ENCODE peak calls at places on chromosomes 7 and 10, in six cellular contexts. One of them, this sample, is unnamed.

GRCh38 chr7:158272091-158272490 is 315.5 kb downstream of the PTPRN2 start:
- DNase-seq in fibroblast of lung: no peak
- DNase-seq in ovary: no peak
- DNase-seq in lower leg skin: no peak
- DNase-seq in astrocyte of the spinal cord: no peak
- DNase-seq in hepatocyte: no peak
- DNase-seq in this sample: no peak

GRCh38 chr7:24825931-24826661 is 68.8 kb upstream of the GSDME start:
- DNase-seq in hepatocyte: peak; percentile 84
- DNase-seq in astrocyte of the spinal cord: peak; percentile 84
- DNase-seq in fibroblast of lung: peak; percentile 48
- DNase-seq in lower leg skin: peak; percentile 37
- DNase-seq in ovary: no peak
- DNase-seq in this sample: peak; percentile 51

GRCh38 chr10:98169379-98169778 is 34.9 kb downstream of the R3HCC1L start:
- DNase-seq in lower leg skin: no peak
- DNase-seq in astrocyte of the spinal cord: no peak
- DNase-seq in fibroblast of lung: no peak
- DNase-seq in hepatocyte: no peak
- DNase-seq in ovary: no peak
- DNase-seq in this sample: no peak

GRCh38 chr7:82572195-82572880 is 128.8 kb upstream of the CACNA2D1 start:
- DNase-seq in hepatocyte: peak; percentile 90
- DNase-seq in astrocyte of the spinal cord: peak; percentile 83
- DNase-seq in lower leg skin: peak; percentile 87
- DNase-seq in fibroblast of lung: peak; percentile 90
- DNase-seq in ovary: peak; percentile 91
- DNase-seq in this sample: peak; percentile 93

GRCh38 chr7:100088621-100089457 is at the start of gene COPS6:
- DNase-seq in lower leg skin: peak; percentile 72
- DNase-seq in fibroblast of lung: peak; percentile 81
- DNase-seq in hepatocyte: peak; percentile 90
- DNase-seq in ovary: peak; percentile 87
- DNase-seq in astrocyte of the spinal cord: peak; percentile 75
- DNase-seq in this sample: peak; percentile 80

GRCh38 chr10:46301721-46302479 is 15.1 kb downstream of the ANTXRL start:
- DNase-seq in lower leg skin: no peak
- DNase-seq in ovary: no peak
- DNase-seq in astrocyte of the spinal cord: no peak
- DNase-seq in hepatocyte: no peak
- DNase-seq in fibroblast of lung: no peak
- DNase-seq in this sample: no peak

GRCh38 chr7:13217762-13218161 is 530.3 kb downstream of the ARL4A start:
- DNase-seq in ovary: no peak
- DNase-seq in astrocyte of the spinal cord: no peak
- DNase-seq in lower leg skin: no peak
- DNase-seq in fibroblast of lung: no peak
- DNase-seq in hepatocyte: no peak
- DNase-seq in this sample: peak; percentile 62

GRCh38 chr10:95466450-95466849 is 94.7 kb downstream of the SORBS1 start:
- DNase-seq in ovary: no peak
- DNase-seq in fibroblast of lung: no peak
- DNase-seq in hepatocyte: no peak
- DNase-seq in astrocyte of the spinal cord: no peak
- DNase-seq in lower leg skin: no peak
- DNase-seq in this sample: no peak

GRCh38 chr7:6648815-6649104 is 11.6 kb downstream of the ZNF316 start:
- DNase-seq in fibroblast of lung: no peak
- DNase-seq in hepatocyte: no peak
- DNase-seq in ovary: no peak
- DNase-seq in astrocyte of the spinal cord: no peak
- DNase-seq in lower leg skin: no peak
- DNase-seq in this sample: no peak

GRCh38 chr7:81956520-81956919 is 186.7 kb upstream of the HGF start:
- DNase-seq in fibroblast of lung: peak; percentile 84
- DNase-seq in hepatocyte: peak; percentile 46
- DNase-seq in lower leg skin: no peak
- DNase-seq in astrocyte of the spinal cord: peak; percentile 52
- DNase-seq in ovary: no peak
- DNase-seq in this sample: peak; percentile 84

GRCh38 chr10:94292448-94293118 is 70.2 kb downstream of the NOC3L start:
- DNase-seq in astrocyte of the spinal cord: peak; percentile 74
- DNase-seq in ovary: peak; percentile 51
- DNase-seq in fibroblast of lung: peak; percentile 49
- DNase-seq in hepatocyte: no peak
- DNase-seq in lower leg skin: no peak
- DNase-seq in this sample: peak; percentile 82

GRCh38 chr10:22531008-22531407 is 183.4 kb downstream of the PIP4K2A start:
- DNase-seq in fibroblast of lung: no peak
- DNase-seq in ovary: no peak
- DNase-seq in lower leg skin: no peak
- DNase-seq in astrocyte of the spinal cord: no peak
- DNase-seq in hepatocyte: no peak
- DNase-seq in this sample: no peak

GRCh38 chr10:68499544-68499943 is 27.8 kb upstream of the DNA2 start:
- DNase-seq in lower leg skin: no peak
- DNase-seq in hepatocyte: no peak
- DNase-seq in ovary: no peak
- DNase-seq in fibroblast of lung: no peak
- DNase-seq in astrocyte of the spinal cord: no peak
- DNase-seq in this sample: no peak

GRCh38 chr7:158649279-158649678 is 55.3 kb downstream of the NCAPG2 start:
- DNase-seq in fibroblast of lung: peak; percentile 92
- DNase-seq in hepatocyte: peak; percentile 55
- DNase-seq in astrocyte of the spinal cord: peak; percentile 83
- DNase-seq in lower leg skin: peak; percentile 22
- DNase-seq in ovary: no peak
- DNase-seq in this sample: peak; percentile 96

GRCh38 chr7:82593780-82594179 is 150.2 kb upstream of the CACNA2D1 start:
- DNase-seq in ovary: no peak
- DNase-seq in fibroblast of lung: no peak
- DNase-seq in astrocyte of the spinal cord: no peak
- DNase-seq in lower leg skin: no peak
- DNase-seq in hepatocyte: no peak
- DNase-seq in this sample: peak; percentile 11

GRCh38 chr7:131537581-131537980 is 18.8 kb downstream of the PODXL start:
- DNase-seq in ovary: no peak
- DNase-seq in hepatocyte: no peak
- DNase-seq in astrocyte of the spinal cord: no peak
- DNase-seq in fibroblast of lung: no peak
- DNase-seq in lower leg skin: no peak
- DNase-seq in this sample: no peak

GRCh38 chr10:124005091-124005490 is 88.3 kb downstream of the CHST15 start:
- DNase-seq in fibroblast of lung: no peak
- DNase-seq in astrocyte of the spinal cord: no peak
- DNase-seq in lower leg skin: no peak
- DNase-seq in hepatocyte: no peak
- DNase-seq in ovary: peak; percentile 21
- DNase-seq in this sample: no peak

GRCh38 chr7:28410628-28411578 is 1.4 kb upstream of the CREB5 start:
- DNase-seq in ovary: peak; percentile 45
- DNase-seq in astrocyte of the spinal cord: peak; percentile 67
- DNase-seq in lower leg skin: no peak
- DNase-seq in fibroblast of lung: peak; percentile 87
- DNase-seq in hepatocyte: peak; percentile 71
- DNase-seq in this sample: peak; percentile 78

GRCh38 chr7:96306385-96307125 is 15.3 kb downstream of the SLC25A13 start:
- DNase-seq in lower leg skin: no peak
- DNase-seq in ovary: no peak
- DNase-seq in hepatocyte: no peak
- DNase-seq in astrocyte of the spinal cord: no peak
- DNase-seq in fibroblast of lung: no peak
- DNase-seq in this sample: no peak

GRCh38 chr7:108335264-108335918 is 120.8 kb downstream of the NRCAM start:
- DNase-seq in ovary: no peak
- DNase-seq in fibroblast of lung: peak; percentile 20
- DNase-seq in hepatocyte: peak; percentile 67
- DNase-seq in astrocyte of the spinal cord: peak; percentile 18
- DNase-seq in lower leg skin: no peak
- DNase-seq in this sample: peak; percentile 33

GRCh38 chr7:30478349-30479228 is at the start of gene NOD1:
- DNase-seq in fibroblast of lung: peak; percentile 77
- DNase-seq in ovary: peak; percentile 81
- DNase-seq in lower leg skin: no peak
- DNase-seq in astrocyte of the spinal cord: peak; percentile 81
- DNase-seq in hepatocyte: peak; percentile 91
- DNase-seq in this sample: peak; percentile 84

GRCh38 chr7:13036256-13036765 is 348.9 kb downstream of the ARL4A start:
- DNase-seq in ovary: no peak
- DNase-seq in astrocyte of the spinal cord: peak; percentile 48
- DNase-seq in lower leg skin: no peak
- DNase-seq in fibroblast of lung: peak; percentile 50
- DNase-seq in hepatocyte: no peak
- DNase-seq in this sample: peak; percentile 50

GRCh38 chr7:50214141-50214670 is 90.3 kb upstream of the IKZF1 start:
- DNase-seq in astrocyte of the spinal cord: no peak
- DNase-seq in lower leg skin: no peak
- DNase-seq in fibroblast of lung: no peak
- DNase-seq in ovary: no peak
- DNase-seq in hepatocyte: no peak
- DNase-seq in this sample: no peak

GRCh38 chr10:74208081-74208480 is 57.1 kb downstream of the ADK start:
- DNase-seq in lower leg skin: no peak
- DNase-seq in hepatocyte: no peak
- DNase-seq in astrocyte of the spinal cord: no peak
- DNase-seq in fibroblast of lung: no peak
- DNase-seq in ovary: no peak
- DNase-seq in this sample: no peak

GRCh38 chr10:74199315-74199714 is 48.3 kb downstream of the ADK start:
- DNase-seq in hepatocyte: no peak
- DNase-seq in lower leg skin: no peak
- DNase-seq in fibroblast of lung: no peak
- DNase-seq in astrocyte of the spinal cord: no peak
- DNase-seq in ovary: no peak
- DNase-seq in this sample: no peak

GRCh38 chr10:74207681-74208080 is 56.7 kb downstream of the ADK start:
- DNase-seq in astrocyte of the spinal cord: no peak
- DNase-seq in ovary: no peak
- DNase-seq in lower leg skin: no peak
- DNase-seq in fibroblast of lung: no peak
- DNase-seq in hepatocyte: no peak
- DNase-seq in this sample: no peak

GRCh38 chr10:74206727-74207126 is 55.7 kb downstream of the ADK start:
- DNase-seq in fibroblast of lung: no peak
- DNase-seq in ovary: no peak
- DNase-seq in hepatocyte: no peak
- DNase-seq in lower leg skin: peak; percentile 44
- DNase-seq in astrocyte of the spinal cord: no peak
- DNase-seq in this sample: no peak

GRCh38 chr10:74202356-74202755 is 51.3 kb downstream of the ADK start:
- DNase-seq in fibroblast of lung: peak; percentile 48
- DNase-seq in ovary: no peak
- DNase-seq in lower leg skin: no peak
- DNase-seq in astrocyte of the spinal cord: no peak
- DNase-seq in hepatocyte: no peak
- DNase-seq in this sample: peak; percentile 19
- TF ChIP-seq CTCF in fibroblast of lung: no peak
- TF ChIP-seq CTCF in ovary: no peak
- TF ChIP-seq CTCF in lower leg skin: no peak
- TF ChIP-seq CTCF in astrocyte of the spinal cord: no peak
- TF ChIP-seq CTCF in hepatocyte: no peak
- TF ChIP-seq CTCF in this sample: no peak

GRCh38 chr7:26441640-26442277 is 150.1 kb downstream of the SNX10 start:
- DNase-seq in lower leg skin: no peak
- DNase-seq in fibroblast of lung: no peak
- DNase-seq in ovary: no peak
- DNase-seq in hepatocyte: no peak
- DNase-seq in astrocyte of the spinal cord: no peak
- DNase-seq in this sample: no peak
- H3K4me3 ChIP-seq in lower leg skin: no peak overlapping the region
- H3K4me3 ChIP-seq in fibroblast of lung: no peak overlapping the region
- H3K4me3 ChIP-seq in ovary: no peak overlapping the region
- H3K4me3 ChIP-seq in hepatocyte: no peak overlapping the region
- H3K4me3 ChIP-seq in astrocyte of the spinal cord: no peak overlapping the region
- H3K4me3 ChIP-seq in this sample: no peak overlapping the region

GRCh38 chr10:132538790-132539421 is 1.3 kb downstream of the INPP5A start:
- DNase-seq in ovary: peak; percentile 45
- DNase-seq in lower leg skin: no peak
- DNase-seq in astrocyte of the spinal cord: no peak
- DNase-seq in fibroblast of lung: no peak
- DNase-seq in hepatocyte: no peak
- DNase-seq in this sample: no peak

GRCh38 chr10:132538031-132538789 is 623 bp downstream of the INPP5A start:
- DNase-seq in hepatocyte: no peak
- DNase-seq in ovary: peak; percentile 72
- DNase-seq in lower leg skin: no peak
- DNase-seq in fibroblast of lung: no peak
- DNase-seq in astrocyte of the spinal cord: no peak
- DNase-seq in this sample: no peak

GRCh38 chr10:132536241-132536963 is 1.2 kb upstream of the INPP5A start:
- DNase-seq in ovary: peak; percentile 55
- DNase-seq in astrocyte of the spinal cord: no peak
- DNase-seq in fibroblast of lung: no peak
- DNase-seq in lower leg skin: no peak
- DNase-seq in hepatocyte: no peak
- DNase-seq in this sample: no peak

GRCh38 chr10:132537713-132538020 is at the start of gene INPP5A:
- DNase-seq in hepatocyte: no peak
- DNase-seq in lower leg skin: no peak
- DNase-seq in fibroblast of lung: no peak
- DNase-seq in ovary: no peak
- DNase-seq in astrocyte of the spinal cord: no peak
- DNase-seq in this sample: no peak

DNA sequence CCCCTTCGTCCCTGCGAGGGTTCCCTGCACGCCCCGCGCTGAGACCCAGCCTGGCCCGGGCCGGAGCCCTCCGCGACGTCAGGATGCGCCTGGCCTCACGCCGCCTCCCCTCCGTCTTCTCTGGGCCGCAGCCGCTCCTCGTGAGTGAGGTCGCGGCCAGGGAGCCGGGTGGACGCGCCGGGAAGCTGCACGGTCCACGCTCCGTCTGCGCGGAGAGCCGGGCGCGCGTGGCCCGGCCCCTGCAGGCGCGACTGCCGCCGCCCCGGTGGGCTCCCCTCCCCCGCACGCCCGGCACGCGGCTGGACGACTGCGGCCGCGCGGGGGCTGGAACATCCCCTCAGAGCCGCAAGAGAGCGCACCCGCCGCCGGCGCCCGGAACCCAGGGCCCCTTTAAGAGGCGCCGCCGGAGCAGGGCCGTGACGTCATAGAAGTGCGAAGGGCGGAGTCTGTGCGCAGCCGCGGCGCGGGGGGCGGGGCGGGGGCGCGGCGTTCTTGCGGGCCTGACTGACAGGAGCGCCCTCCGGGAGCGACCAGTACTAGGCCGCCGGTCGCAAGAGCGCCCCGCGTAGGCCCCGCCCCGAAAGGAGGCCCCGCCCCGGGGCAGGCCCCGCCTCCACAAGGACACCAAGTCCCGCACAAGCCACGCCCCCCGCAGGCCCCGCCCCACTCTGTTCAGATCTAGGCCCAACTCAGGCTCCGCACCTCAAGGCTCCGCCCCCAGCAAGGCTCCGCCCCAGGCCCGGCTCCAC is 449 bp upstream of the INPP5A start:
- DNase-seq in fibroblast of lung: peak; percentile 99
- DNase-seq in ovary: peak; percentile 100
- DNase-seq in astrocyte of the spinal cord: peak; percentile 100
- DNase-seq in lower leg skin: peak; percentile 100
- DNase-seq in hepatocyte: peak; percentile 100
- DNase-seq in this sample: peak; percentile 99
- TF ChIP-seq CTCF in fibroblast of lung: peak; percentile 15
- TF ChIP-seq CTCF in ovary: peak; percentile 76
- TF ChIP-seq CTCF in astrocyte of the spinal cord: peak; percentile 18
- TF ChIP-seq CTCF in lower leg skin: no peak
- TF ChIP-seq CTCF in hepatocyte: peak; percentile 23
- TF ChIP-seq CTCF in this sample: no peak

GRCh38 chr10:16518822-16519221 is 2.9 kb downstream of the C1QL3 start:
- DNase-seq in ovary: no peak
- DNase-seq in astrocyte of the spinal cord: no peak
- DNase-seq in fibroblast of lung: peak; percentile 13
- DNase-seq in lower leg skin: no peak
- DNase-seq in hepatocyte: no peak
- DNase-seq in this sample: peak; percentile 33
- H3K4me3 ChIP-seq in ovary: no peak overlapping the region
- H3K4me3 ChIP-seq in astrocyte of the spinal cord: no peak overlapping the region
- H3K4me3 ChIP-seq in fibroblast of lung: no peak overlapping the region
- H3K4me3 ChIP-seq in lower leg skin: no peak overlapping the region
- H3K4me3 ChIP-seq in hepatocyte: no peak overlapping the region
- H3K4me3 ChIP-seq in this sample: no peak overlapping the region